ENCODE peak calls at places on chromosomes 2 and 18, in ten cellular contexts. G, S, Y, Z, N, I, J, Q, D and M are unnamed samples. For H3K4me1, the result is how much of the 10 kb centered on the place peaks cover.

GRCh38 chr2:79855264-79856006 is 342.6 kb downstream of the CTNNA2 start:
- DNase-seq in G (no peak), S (no peak), Y (peak), Z (no peak), N (no peak), I (no peak), J (peak), Q (peak), D (no peak), M (peak)

GRCh38 chr2:47429795-47430194 is 26.8 kb downstream of the MSH2 start:
- DNase-seq in G (no peak), S (no peak), Y (no peak), Z (no peak), N (peak), I (no peak), J (no peak), Q (no peak), D (no peak), M (no peak)

GRCh38 chr2:231614559-231615057 is 21.9 kb downstream of the TEX44 start:
- DNase-seq in G (no peak), S (no peak), Y (no peak), Z (no peak), N (no peak), I (peak), J (no peak), Q (peak), D (no peak), M (no peak)

GRCh38 chr2:33322607-33323006 is 153.8 kb upstream of the RASGRP3 start:
- DNase-seq in G (no peak), S (no peak), Y (no peak), Z (no peak), N (no peak), I (no peak), J (no peak), Q (no peak), D (no peak), M (no peak)

GRCh38 chr18:80147037-80147417 is 38.0 kb downstream of the ADNP2 start:
- DNase-seq in G (no peak), S (no peak), Y (no peak), Z (no peak), N (peak), I (no peak), J (no peak), Q (no peak), D (no peak), M (peak)

GRCh38 chr2:42238644-42239288 is 69.6 kb downstream of the EML4 start:
- DNase-seq in G (no peak), S (peak), Y (peak), Z (no peak), N (peak), I (no peak), J (peak), Q (peak), D (no peak), M (no peak)

GRCh38 chr2:98808546-98808945 is 77.6 kb upstream of the MGAT4A start:
- DNase-seq in G (no peak), S (no peak), Y (no peak), Z (no peak), N (no peak), I (no peak), J (no peak), Q (no peak), D (no peak), M (no peak)

GRCh38 chr18:51053822-51054221 is 23.8 kb downstream of the SMAD4 start:
- DNase-seq in G (no peak), S (no peak), Y (no peak), Z (no peak), N (no peak), I (no peak), J (no peak), Q (no peak), D (no peak), M (no peak)

GRCh38 chr18:37496568-37496967 is 69.0 kb downstream of the CELF4 start:
- DNase-seq in G (no peak), S (no peak), Y (no peak), Z (no peak), N (no peak), I (no peak), J (no peak), Q (no peak), D (no peak), M (no peak)

GRCh38 chr2:106724301-106724794 is 161.6 kb downstream of the ST6GAL2 start:
- DNase-seq in G (no peak), S (no peak), Y (no peak), Z (no peak), N (no peak), I (no peak), J (no peak), Q (no peak), D (no peak), M (no peak)

GRCh38 chr2:106719222-106719621 is 166.7 kb downstream of the ST6GAL2 start:
- DNase-seq in G (no peak), S (no peak), Y (no peak), Z (no peak), N (no peak), I (no peak), J (no peak), Q (no peak), D (no peak), M (no peak)
- TF ChIP-seq POLR2AphosphoS5 in G (no peak), S (no peak), Y (no peak), Z (no peak), N (no peak), I (no peak), J (no peak), Q (no peak), D (no peak), M (no peak)

GRCh38 chr18:1906421-1906820 is 664.9 kb downstream of the METTL4 start:
- DNase-seq in G (no peak), S (no peak), Y (no peak), Z (no peak), N (no peak), I (no peak), J (no peak), Q (no peak), D (no peak), M (no peak)
- H3K4me1 ChIP-seq in G (under half), S (under half), Y (under half), Z (under half), N (under half), I (under half), J (under half), Q (under half), D (under half), M (under half)

DNA sequence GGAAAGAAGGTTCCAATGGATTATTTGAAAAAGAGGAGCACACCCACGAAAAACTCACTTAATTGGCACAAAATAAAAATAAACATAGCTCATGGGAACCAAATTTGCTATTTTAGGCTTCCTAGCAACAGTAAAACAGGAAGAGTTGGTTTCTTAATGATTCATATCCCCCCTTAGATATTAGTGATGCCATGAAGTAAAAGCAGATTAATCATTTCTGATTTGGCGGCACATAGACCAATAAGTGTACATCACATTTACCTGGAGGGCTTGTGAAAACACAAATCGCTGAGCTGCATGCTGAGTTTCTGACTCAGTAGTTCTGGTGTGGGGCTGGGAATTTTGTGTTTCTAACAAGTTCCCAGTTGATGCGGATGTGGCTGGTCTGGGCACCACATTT is 260.4 kb downstream of the SLC4A3 start:
- DNase-seq in G (no peak), S (no peak), Y (no peak), Z (no peak), N (no peak), I (no peak), J (no peak), Q (no peak), D (no peak), M (no peak)
- H3K27ac ChIP-seq in G (no peak), S (no peak), Y (no peak), Z (no peak), N (no peak), I (no peak), J (no peak), Q (no peak), D (no peak), M (no peak)

DNA sequence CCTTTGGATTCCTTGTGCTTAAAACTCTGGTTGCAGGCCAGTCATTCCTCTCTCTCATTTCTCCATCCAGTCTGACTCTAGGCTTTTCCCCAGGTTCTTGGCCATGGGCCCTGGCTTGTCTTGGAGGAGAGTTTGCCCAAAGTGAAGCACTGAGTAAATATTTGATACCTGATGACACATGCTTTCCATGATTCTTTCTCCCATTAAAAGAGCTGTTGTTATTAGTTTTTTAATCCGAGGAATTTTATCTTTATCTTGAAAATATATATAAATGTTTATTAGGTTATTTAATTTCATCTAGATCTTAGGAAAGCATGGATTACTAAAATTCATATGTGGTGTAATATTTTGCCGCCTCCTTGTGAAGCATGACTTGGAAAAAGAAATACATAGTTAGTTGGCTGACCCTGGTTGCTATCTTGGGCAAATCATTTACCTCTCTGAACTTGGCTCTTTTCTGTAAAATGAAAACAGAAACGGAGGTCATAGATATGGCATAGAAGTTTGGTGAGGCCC is 650.1 kb downstream of the SLC4A3 start:
- DNase-seq in G (no peak), S (no peak), Y (no peak), Z (peak), N (no peak), I (no peak), J (no peak), Q (peak), D (no peak), M (no peak)
- TF ChIP-seq POLR2AphosphoS5 in G (no peak), S (no peak), Y (no peak), Z (no peak), N (no peak), I (no peak), J (no peak), Q (peak), D (no peak), M (no peak)

GRCh38 chr18:10003281-10003680 is 89.5 kb downstream of the VAPA start:
- DNase-seq in G (no peak), S (no peak), Y (no peak), Z (no peak), N (no peak), I (no peak), J (no peak), Q (no peak), D (no peak), M (no peak)

GRCh38 chr18:9998330-9998729 is 84.5 kb downstream of the VAPA start:
- DNase-seq in G (no peak), S (no peak), Y (no peak), Z (no peak), N (no peak), I (no peak), J (no peak), Q (no peak), D (no peak), M (no peak)

GRCh38 chr18:10008006-10008647 is 94.3 kb downstream of the VAPA start:
- DNase-seq in G (no peak), S (no peak), Y (no peak), Z (no peak), N (no peak), I (no peak), J (no peak), Q (no peak), D (peak), M (no peak)

GRCh38 chr18:10006261-10006903 is 92.6 kb downstream of the VAPA start:
- DNase-seq in G (no peak), S (no peak), Y (no peak), Z (no peak), N (peak), I (no peak), J (no peak), Q (no peak), D (peak), M (no peak)

GRCh38 chr18:10003866-10004265 is 90.0 kb downstream of the VAPA start:
- DNase-seq in G (no peak), S (no peak), Y (no peak), Z (no peak), N (no peak), I (no peak), J (no peak), Q (no peak), D (no peak), M (no peak)
- H3K4me1 ChIP-seq in G (under half), S (under half), Y (under half), Z (under half), N (under half), I (under half), J (under half), Q (under half), D (under half), M (under half)